ENCODE peak calls at places on chromosomes 7 and 10, in six cellular contexts. A, V, K, Y, N and D are unnamed samples.

GRCh38 chr10:117969592-117969991 is 77.1 kb downstream of the RAB11FIP2 start:
- DNase-seq in A (no peak), V (no peak), K (no peak), Y (no peak), N (no peak), D (no peak)

GRCh38 chr7:22201182-22201880 is 155.6 kb downstream of the RAPGEF5 start:
- DNase-seq in A (no peak), V (no peak), K (no peak), Y (no peak), N (no peak), D (no peak)

GRCh38 chr7:130912086-130912909 is 178.3 kb upstream of the KLF14 start:
- DNase-seq in A (peak; percentile 89), V (peak; percentile 85), K (no peak), Y (no peak), N (no peak), D (no peak)

GRCh38 chr7:101614098-101614938 is 14.8 kb downstream of the MYL10 start:
- DNase-seq in A (no peak), V (no peak), K (peak; percentile 81), Y (no peak), N (no peak), D (no peak)

GRCh38 chr7:80439894-80440811 is 71.7 kb downstream of the GNAT3 start:
- DNase-seq in A (peak; percentile 57), V (peak; percentile 69), K (no peak), Y (no peak), N (no peak), D (no peak)

GRCh38 chr7:26291699-26292538 is at the start of gene SNX10:
- DNase-seq in A (peak; percentile 18), V (no peak), K (peak; percentile 70), Y (peak; percentile 61), N (peak; percentile 84), D (peak; percentile 38)

GRCh38 chr10:114831186-114831867 is 9.7 kb downstream of the FHIP2A start:
- DNase-seq in A (no peak), V (no peak), K (no peak), Y (no peak), N (no peak), D (no peak)

GRCh38 chr10:88386878-88387773 is 196.0 kb downstream of the RNLS start:
- DNase-seq in A (peak; percentile 93), V (peak; percentile 82), K (no peak), Y (peak; percentile 4), N (no peak), D (no peak)

GRCh38 chr10:59907537-59907917 is 1.2 kb upstream of the CCDC6 start:
- DNase-seq in A (no peak), V (no peak), K (no peak), Y (no peak), N (no peak), D (no peak)
- H3K4me3 ChIP-seq in A (peak overlapping the region; percentile 94), V (peak overlapping the region; percentile 35), K (no peak overlapping the region), Y (peak overlapping the region; percentile 13), N (peak overlapping the region; percentile 95), D (peak overlapping the region; percentile 90)

DNA sequence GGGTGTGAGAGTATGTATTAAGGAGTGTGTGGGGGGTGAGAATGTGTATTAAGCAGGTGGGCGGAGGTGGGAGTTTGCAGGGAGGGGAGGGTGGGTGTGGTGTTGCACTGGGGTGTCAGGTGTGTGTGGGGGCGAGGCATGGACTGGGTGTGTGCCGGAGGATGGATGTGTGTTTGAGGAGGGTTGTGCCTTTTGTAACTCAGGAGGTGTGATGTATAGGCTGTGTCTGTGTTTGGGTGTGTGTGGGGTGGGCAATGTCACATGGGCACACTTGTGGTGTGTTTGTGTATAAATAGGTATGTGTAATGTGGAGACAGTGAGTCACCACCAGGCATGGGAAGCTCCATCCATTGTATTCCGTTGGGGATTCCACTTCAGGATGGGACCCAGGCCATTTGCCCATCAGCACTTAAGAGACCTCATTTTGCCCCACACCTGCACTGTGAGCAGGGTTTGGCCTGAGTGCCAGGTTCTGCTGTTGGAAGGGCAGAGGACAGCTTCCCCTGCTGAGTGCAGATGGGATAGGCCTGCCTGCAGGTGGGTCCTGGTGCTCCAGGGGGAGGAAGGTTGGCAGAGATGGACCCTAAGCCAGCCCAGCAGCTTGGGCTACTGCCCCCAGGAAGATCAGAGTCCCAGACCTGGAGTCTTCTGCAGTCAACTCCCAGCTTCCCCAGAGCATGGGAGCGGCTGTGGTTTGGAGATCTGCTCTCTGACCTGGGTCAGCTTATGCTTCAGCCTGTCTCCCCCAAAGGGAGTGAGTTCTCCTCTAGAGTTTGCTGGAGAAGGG is 5.9 kb downstream of the UNC5B start:
- DNase-seq in A (peak; percentile 79), V (peak; percentile 74), K (no peak), Y (no peak), N (no peak), D (peak; percentile 60)
- H3K4me1 ChIP-seq in A (peaks cover 39% of the 10 kb centered on the region), V (peaks cover 24% of the 10 kb centered on the region), K (peaks cover 33% of the 10 kb centered on the region), Y (peaks cover 7% of the 10 kb centered on the region), N (peaks cover 2% of the 10 kb centered on the region), D (peaks cover 24% of the 10 kb centered on the region)

GRCh38 chr7:28685660-28686417 is 272.3 kb downstream of the TRIL start:
- DNase-seq in A (peak; percentile 98), V (peak; percentile 99), K (peak; percentile 97), Y (no peak), N (peak; percentile 77), D (peak; percentile 93)

GRCh38 chr7:28687631-28688030 is 270.5 kb downstream of the TRIL start:
- DNase-seq in A (no peak), V (no peak), K (no peak), Y (no peak), N (no peak), D (no peak)

GRCh38 chr7:28684729-28685211 is 272.5 kb downstream of the CREB5 start:
- DNase-seq in A (no peak), V (no peak), K (no peak), Y (no peak), N (no peak), D (peak; percentile 44)

GRCh38 chr7:28685291-28685659 is 272.9 kb downstream of the TRIL start:
- DNase-seq in A (no peak), V (no peak), K (no peak), Y (no peak), N (no peak), D (peak; percentile 72)

DNA sequence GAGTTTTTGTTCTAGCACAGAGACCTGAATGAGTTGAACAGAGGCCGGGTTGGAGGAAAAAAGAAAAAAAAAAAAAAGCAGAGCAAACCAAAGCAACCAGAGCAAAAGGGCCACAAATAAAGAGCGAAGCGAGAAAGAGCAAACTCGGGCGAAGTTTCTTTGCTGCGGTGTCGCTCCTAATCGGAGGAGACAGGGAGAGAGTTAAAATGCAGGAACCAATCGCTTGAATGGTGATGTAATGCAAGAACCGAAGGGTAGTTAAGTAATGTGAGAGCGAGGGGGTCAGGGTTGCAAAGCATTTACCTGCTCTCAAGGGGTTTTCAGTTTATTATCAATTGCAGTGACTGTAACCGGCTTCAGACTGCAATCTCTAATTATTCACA is 271.7 kb downstream of the TRIL start:
- DNase-seq in A (peak; percentile 83), V (peak; percentile 79), K (peak; percentile 75), Y (no peak), N (no peak), D (no peak)
- H3K4me3 ChIP-seq in A (peak overlapping the region; percentile 88), V (peak overlapping the region; percentile 45), K (peak overlapping the region; percentile 55), Y (no peak overlapping the region), N (peak overlapping the region; percentile 27), D (peak overlapping the region; percentile 68)

DNA sequence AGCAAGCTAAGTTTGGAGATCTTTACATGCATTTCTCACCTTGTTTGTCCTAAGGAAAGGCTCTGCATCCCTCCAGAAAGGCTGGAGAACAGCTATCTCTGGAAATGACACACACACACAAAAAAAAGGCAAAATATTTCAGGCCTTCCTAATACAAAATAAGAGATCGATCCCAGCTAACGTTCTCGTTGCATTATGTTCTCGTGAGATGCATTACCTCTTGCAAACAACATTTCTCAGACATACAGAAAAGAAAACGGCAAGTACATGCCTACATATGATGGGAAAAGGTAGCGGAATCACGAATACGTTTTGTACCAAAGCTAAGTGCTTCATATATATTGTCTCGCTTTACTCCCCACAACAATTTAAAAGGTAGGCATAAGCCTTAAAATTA is 488 bp downstream of the MTERF1 start:
- DNase-seq in A (no peak), V (no peak), K (no peak), Y (peak; percentile 0), N (no peak), D (no peak)
- H3K4me1 ChIP-seq in A (peaks cover 13% of the 10 kb centered on the region), V (no peaks in the 10 kb centered on the region), K (no peaks in the 10 kb centered on the region), Y (peaks cover 26% of the 10 kb centered on the region), N (peaks cover 7% of the 10 kb centered on the region), D (peaks cover 3% of the 10 kb centered on the region)